ENCODE peak calls at places on chromosomes 11 and 22, in eight cellular contexts. D is AG04449, Q is stomach, K is IMR-90, O is H1, M is keratinocyte, T is fibroblast of mammary gland, E is foreskin fibroblast. L is an unnamed sample.

GRCh38 chr11:59102259-59102765 is 4.7 kb upstream of the FAM111B start:
- DNase-seq in E (peak), Q (peak), T (peak), K (peak), D (no peak), M (no peak), O (no peak), L (no peak)

GRCh38 chr11:80873309-80873999 is 1432.6 kb upstream of the TENM4 start:
- DNase-seq in K (no peak), M (no peak), O (no peak), E (no peak), D (no peak), Q (no peak), T (peak), L (no peak)

GRCh38 chr11:111777094-111778046 is 11.2 kb upstream of the PPP2R1B start:
- DNase-seq in K (peak), T (peak), Q (no peak), O (no peak), D (peak), M (no peak), E (peak), L (peak)

GRCh38 chr11:130300567-130300966 is 14.2 kb downstream of the ZBTB44 start:
- DNase-seq in T (no peak), D (no peak), Q (no peak), O (no peak), K (no peak), E (no peak), M (no peak), L (no peak)

GRCh38 chr22:19986011-19986409 is 30.6 kb downstream of the ARVCF start:
- DNase-seq in E (no peak), M (no peak), O (no peak), D (no peak), Q (no peak), K (no peak), T (no peak), L (no peak)

GRCh38 chr11:44243633-44244343 is 66.2 kb downstream of the ALX4 start:
- DNase-seq in T (peak), M (no peak), D (no peak), Q (no peak), E (no peak), K (peak), O (peak), L (peak)

GRCh38 chr11:75896843-75897419 is 81.9 kb downstream of the UVRAG start:
- DNase-seq in M (no peak), K (peak), D (peak), Q (no peak), T (peak), E (peak), O (no peak), L (no peak)

GRCh38 chr11:134759314-134759713 is 347.3 kb upstream of the B3GAT1 start:
- DNase-seq in T (no peak), K (no peak), O (no peak), E (no peak), M (no peak), D (no peak), Q (no peak), L (no peak)

GRCh38 chr11:114511538-114511937 is 48.1 kb downstream of the NXPE1 start:
- DNase-seq in K (no peak), Q (no peak), O (no peak), D (no peak), M (no peak), E (no peak), T (no peak), L (no peak)

GRCh38 chr22:35315855-35316745 is 16.4 kb downstream of the TOM1 start:
- DNase-seq in K (no peak), E (no peak), T (no peak), D (no peak), O (no peak), Q (no peak), M (no peak), L (no peak)

GRCh38 chr11:31800398-31801265 is 10.5 kb downstream of the PAX6 start:
- DNase-seq in D (no peak), T (no peak), M (no peak), K (no peak), E (no peak), Q (no peak), O (no peak), L (no peak)

GRCh38 chr11:107707128-107707760 is 4.6 kb downstream of the SLN start:
- DNase-seq in D (no peak), O (no peak), E (no peak), T (no peak), Q (no peak), M (no peak), K (no peak), L (peak)

GRCh38 chr22:19940536-19941364 is 822 bp upstream of the COMT start:
- DNase-seq in Q (no peak), O (no peak), K (no peak), E (no peak), D (no peak), T (no peak), M (no peak), L (no peak)

GRCh38 chr11:96279421-96280290 is 63.3 kb downstream of the MAML2 start:
- DNase-seq in K (peak), D (no peak), O (no peak), T (peak), M (peak), E (no peak), Q (no peak), L (no peak)

GRCh38 chr11:93753241-93753640 is 11.8 kb downstream of the C11orf54 start:
- DNase-seq in O (no peak), E (no peak), M (no peak), D (no peak), K (no peak), T (no peak), Q (no peak), L (no peak)

GRCh38 chr22:19890502-19891349 is 36.1 kb upstream of the GNB1L start:
- DNase-seq in Q (no peak), D (no peak), K (no peak), T (no peak), E (no peak), M (no peak), O (no peak), L (no peak)

GRCh38 chr11:47468598-47469214 is 19.8 kb upstream of the RAPSN start:
- DNase-seq in T (peak), Q (no peak), M (no peak), D (no peak), K (peak), E (no peak), O (no peak), L (no peak)

GRCh38 chr11:47464479-47464878 is 15.5 kb upstream of the RAPSN start:
- DNase-seq in Q (no peak), D (no peak), K (peak), T (peak), O (no peak), E (no peak), M (no peak), L (no peak)

GRCh38 chr11:47467372-47467771 is 18.4 kb upstream of the RAPSN start:
- DNase-seq in D (no peak), M (no peak), E (no peak), K (no peak), T (no peak), O (no peak), Q (peak), L (no peak)

GRCh38 chr11:47466701-47467250 is 17.8 kb upstream of the RAPSN start:
- DNase-seq in D (no peak), Q (peak), T (peak), O (no peak), K (no peak), E (no peak), M (no peak), L (no peak)

DNA sequence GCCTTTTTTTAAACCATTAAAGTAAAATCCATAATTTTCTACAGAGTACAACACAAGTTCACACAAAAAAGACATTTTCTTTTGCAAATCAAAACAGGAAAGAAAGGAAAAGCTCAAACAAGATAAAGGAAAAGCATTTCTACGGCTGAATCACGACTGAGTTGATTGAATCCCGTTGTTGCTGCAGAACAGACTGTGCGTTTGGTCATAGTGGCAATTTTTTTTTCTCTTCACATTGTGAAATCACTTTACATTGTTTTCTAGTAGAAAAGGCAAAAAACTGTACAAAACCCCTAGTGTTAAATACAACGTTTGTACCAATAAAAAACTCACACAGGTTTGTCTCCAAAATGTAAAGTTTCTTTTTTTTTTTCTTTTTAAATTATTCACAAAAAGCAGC is 17.3 kb upstream of the RAPSN start:
- DNase-seq in D (no peak), K (peak), E (no peak), Q (no peak), O (no peak), M (no peak), T (peak), L (no peak)
- H3K4me3 ChIP-seq in D (no peak), K (no peak), E (no peak), Q (no peak), O (no peak), M (no peak), T (no peak), L (no peak)

GRCh38 chr22:38927033-38927789 is 30.2 kb upstream of the APOBEC3A start:
- DNase-seq in E (peak), K (peak), T (peak), M (no peak), Q (peak), D (no peak), O (peak), L (no peak)
- H3K4me3 ChIP-seq in E (peak), K (no peak), T (no peak), M (no peak), Q (peak), D (peak), O (peak), L (peak)

GRCh38 chr11:15062631-15063030 is 10.8 kb upstream of the CALCB start:
- DNase-seq in K (no peak), T (no peak), Q (no peak), O (no peak), D (no peak), E (no peak), M (no peak), L (no peak)
- H3K4me3 ChIP-seq in K (no peak), T (no peak), Q (no peak), O (no peak), D (no peak), E (no peak), M (no peak), L (no peak)

GRCh38 chr11:68763181-68763721 is 11.9 kb upstream of the TESMIN start:
- DNase-seq in T (no peak), M (no peak), Q (no peak), D (no peak), O (no peak), E (no peak), K (no peak), L (no peak)

GRCh38 chr11:68762481-68762880 is 11.2 kb upstream of the TESMIN start:
- DNase-seq in Q (no peak), K (no peak), T (no peak), D (no peak), O (no peak), M (no peak), E (no peak), L (no peak)

GRCh38 chr11:68766786-68767185 is 15.5 kb upstream of the TESMIN start:
- DNase-seq in E (no peak), K (no peak), D (no peak), Q (no peak), T (no peak), O (no peak), M (no peak), L (no peak)

GRCh38 chr11:68763926-68764657 is 12.8 kb upstream of the TESMIN start:
- DNase-seq in Q (no peak), T (no peak), K (no peak), D (no peak), M (no peak), O (no peak), E (no peak), L (no peak)

GRCh38 chr11:68764746-68765145 is 13.4 kb upstream of the TESMIN start:
- DNase-seq in O (no peak), D (no peak), M (no peak), T (no peak), Q (no peak), E (no peak), K (no peak), L (no peak)
- H3K4me3 ChIP-seq in O (no peak), D (no peak), M (no peak), T (no peak), Q (no peak), E (no peak), K (no peak), L (no peak)